ENCODE peak calls at places on chromosomes 6 and 20, in four cellular contexts. U, Y, I and A are unnamed samples. For H3K4me1, the result is how much of the 10 kb centered on the place peaks cover.

GRCh38 chr6:6969761-6970223 is 138.0 kb upstream of the RREB1 start:
- DNase-seq in Y (no peak), U (no peak), I (no peak), A (no peak)

GRCh38 chr6:134093007-134093573 is 40.7 kb upstream of the SLC2A12 start:
- DNase-seq in Y (no peak), I (no peak), U (no peak), A (no peak)

GRCh38 chr20:31918471-31919105 is 33.3 kb downstream of the PDRG1 start:
- DNase-seq in U (peak), Y (no peak), I (no peak), A (no peak)

GRCh38 chr6:103910018-103910417 is 949.7 kb downstream of the HACE1 start:
- DNase-seq in U (no peak), I (no peak), Y (no peak), A (no peak)

GRCh38 chr6:95519228-95520037 is 57.9 kb upstream of the MANEA start:
- DNase-seq in U (no peak), Y (no peak), I (no peak), A (no peak)

GRCh38 chr6:161048636-161049035 is 57.1 kb downstream of the MAP3K4 start:
- DNase-seq in I (no peak), Y (no peak), U (peak), A (no peak)

GRCh38 chr6:126040826-126041225 is 54.5 kb downstream of the TRMT11 start:
- DNase-seq in Y (no peak), I (no peak), U (peak), A (no peak)

GRCh38 chr6:44667668-44668390 is 280.3 kb downstream of the CDC5L start:
- DNase-seq in U (no peak), I (peak), Y (peak), A (no peak)

GRCh38 chr6:168163096-168163731 is 84.2 kb upstream of the FRMD1 start:
- DNase-seq in U (peak), Y (no peak), I (no peak), A (no peak)

GRCh38 chr20:42277203-42277602 is 659.0 kb upstream of the CHD6 start:
- DNase-seq in I (no peak), U (no peak), Y (no peak), A (no peak)

GRCh38 chr6:91505199-91505598 is 918.3 kb upstream of the MAP3K7 start:
- DNase-seq in I (no peak), U (no peak), Y (no peak), A (no peak)

GRCh38 chr6:35044145-35044745 is 96.9 kb downstream of the TCP11 start:
- DNase-seq in Y (no peak), U (no peak), I (no peak), A (no peak)

GRCh38 chr20:60294627-60295026 is 336.4 kb downstream of the CDH26 start:
- DNase-seq in Y (no peak), U (no peak), I (no peak), A (no peak)

GRCh38 chr6:13354331-13355042 is 26.1 kb upstream of the TBC1D7 start:
- DNase-seq in U (peak), I (peak), Y (no peak), A (no peak)

GRCh38 chr6:26021350-26022165 is 59.0 kb downstream of the TRIM38 start:
- DNase-seq in U (peak), I (peak), Y (no peak), A (peak)

GRCh38 chr6:105790635-105791034 is 295.5 kb upstream of the PRDM1 start:
- DNase-seq in I (no peak), U (no peak), Y (no peak), A (no peak)

GRCh38 chr6:157608221-157609075 is 214.6 kb upstream of the SNX9 start:
- DNase-seq in U (no peak), I (no peak), Y (no peak), A (no peak)

GRCh38 chr6:138104618-138105213 is 2.5 kb downstream of the PERP start:
- DNase-seq in U (no peak), Y (no peak), I (no peak), A (no peak)

GRCh38 chr20:22430154-22430745 is 154.1 kb downstream of the FOXA2 start:
- DNase-seq in Y (peak), U (no peak), I (no peak), A (no peak)

GRCh38 chr20:45948261-45948733 is 13.8 kb downstream of the PCIF1 start:
- DNase-seq in U (no peak), I (peak), Y (no peak), A (no peak)

GRCh38 chr6:167719920-167720319 is 106.8 kb upstream of the AFDN start:
- DNase-seq in I (no peak), Y (no peak), U (no peak), A (no peak)

GRCh38 chr6:56541736-56542366 is 100.8 kb downstream of the DST start:
- DNase-seq in Y (no peak), I (peak), U (no peak), A (no peak)

GRCh38 chr6:157669747-157670216 is 153.3 kb upstream of the SNX9 start:
- DNase-seq in Y (peak), I (no peak), U (peak), A (peak)

GRCh38 chr6:109473120-109473519 is 9.9 kb downstream of the ZBTB24 start:
- DNase-seq in U (no peak), I (no peak), Y (no peak), A (no peak)
- H3K4me1 ChIP-seq in U (under half), I (under half), Y (under half), A (under half)

DNA sequence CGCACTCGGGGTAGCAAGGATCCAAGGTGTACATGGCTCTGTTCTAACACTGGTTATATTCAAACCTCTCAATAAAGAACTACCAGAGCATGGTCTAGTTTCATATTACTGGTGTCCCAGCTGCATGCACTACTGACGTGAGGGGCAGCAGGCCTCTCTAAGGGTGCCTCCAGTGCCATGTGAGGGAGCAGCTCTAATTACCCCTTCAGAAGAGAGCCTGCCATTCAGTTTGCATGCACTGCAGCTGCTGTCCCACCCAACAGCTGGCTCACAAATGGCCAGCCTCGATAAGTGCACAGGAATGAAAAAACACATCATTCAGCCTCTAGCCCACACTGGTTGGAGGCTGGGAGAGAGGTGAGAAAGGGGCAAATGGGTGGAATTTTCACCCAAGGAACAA is 85.2 kb downstream of the SMLR1 start:
- DNase-seq in Y (no peak), I (no peak), U (no peak), A (no peak)
- H3K4me3 ChIP-seq in Y (no peak), I (no peak), U (no peak), A (no peak)

DNA sequence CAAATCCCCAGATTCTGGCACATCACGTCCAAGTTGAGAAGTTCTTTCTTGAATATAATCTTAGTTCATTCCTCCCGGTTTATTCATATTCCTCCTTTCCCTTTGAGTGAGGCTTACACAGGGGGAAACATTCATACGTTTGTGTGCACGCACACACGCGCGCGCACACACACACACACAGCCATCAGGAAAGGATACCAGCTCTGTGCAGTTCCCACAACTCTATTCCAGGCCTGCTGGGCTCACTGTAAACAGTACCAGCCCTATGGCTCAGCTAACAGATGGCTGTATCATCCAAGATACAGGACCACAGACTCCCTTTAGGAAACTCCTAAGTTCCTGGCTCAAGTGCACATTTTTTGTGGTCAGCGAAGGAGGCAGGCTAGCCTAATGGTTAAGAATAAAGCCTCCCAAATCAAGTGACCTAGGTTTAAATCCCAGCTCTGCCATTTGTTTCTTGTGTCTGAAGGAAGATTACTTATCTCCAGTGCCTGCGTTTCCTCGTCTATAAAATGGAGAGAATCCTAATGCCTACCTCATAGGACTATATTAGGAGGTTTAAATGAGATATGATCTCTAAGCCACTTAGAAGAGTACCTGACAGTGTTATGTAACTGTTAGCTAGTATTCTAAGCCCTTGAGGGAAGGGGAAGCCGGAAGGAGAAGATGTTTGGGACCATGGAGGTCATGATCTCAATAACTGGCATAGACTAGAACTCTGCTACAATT is 3.7 kb upstream of the TAF8 start:
- DNase-seq in Y (no peak), U (peak), I (no peak), A (no peak)
- H3K27ac ChIP-seq in Y (no peak), U (no peak), I (no peak), A (peak)

GRCh38 chr20:33846291-33846916 is 35.3 kb downstream of the CHMP4B start:
- DNase-seq in Y (no peak), U (peak), I (no peak), A (peak)
- H3K4me1 ChIP-seq in Y (under half), U (under half), I (under half), A (half or more)

GRCh38 chr6:113930183-113930582 is 40.8 kb downstream of the HDAC2 start:
- DNase-seq in I (no peak), U (no peak), Y (no peak), A (no peak)
- H3K4me3 ChIP-seq in I (no peak), U (no peak), Y (no peak), A (no peak)

GRCh38 chr6:82362868-82363267 is 749 bp upstream of the TPBG start:
- DNase-seq in I (no peak), U (peak), Y (no peak), A (no peak)
- H3K27ac ChIP-seq in I (no peak), U (peak), Y (no peak), A (no peak)

DNA sequence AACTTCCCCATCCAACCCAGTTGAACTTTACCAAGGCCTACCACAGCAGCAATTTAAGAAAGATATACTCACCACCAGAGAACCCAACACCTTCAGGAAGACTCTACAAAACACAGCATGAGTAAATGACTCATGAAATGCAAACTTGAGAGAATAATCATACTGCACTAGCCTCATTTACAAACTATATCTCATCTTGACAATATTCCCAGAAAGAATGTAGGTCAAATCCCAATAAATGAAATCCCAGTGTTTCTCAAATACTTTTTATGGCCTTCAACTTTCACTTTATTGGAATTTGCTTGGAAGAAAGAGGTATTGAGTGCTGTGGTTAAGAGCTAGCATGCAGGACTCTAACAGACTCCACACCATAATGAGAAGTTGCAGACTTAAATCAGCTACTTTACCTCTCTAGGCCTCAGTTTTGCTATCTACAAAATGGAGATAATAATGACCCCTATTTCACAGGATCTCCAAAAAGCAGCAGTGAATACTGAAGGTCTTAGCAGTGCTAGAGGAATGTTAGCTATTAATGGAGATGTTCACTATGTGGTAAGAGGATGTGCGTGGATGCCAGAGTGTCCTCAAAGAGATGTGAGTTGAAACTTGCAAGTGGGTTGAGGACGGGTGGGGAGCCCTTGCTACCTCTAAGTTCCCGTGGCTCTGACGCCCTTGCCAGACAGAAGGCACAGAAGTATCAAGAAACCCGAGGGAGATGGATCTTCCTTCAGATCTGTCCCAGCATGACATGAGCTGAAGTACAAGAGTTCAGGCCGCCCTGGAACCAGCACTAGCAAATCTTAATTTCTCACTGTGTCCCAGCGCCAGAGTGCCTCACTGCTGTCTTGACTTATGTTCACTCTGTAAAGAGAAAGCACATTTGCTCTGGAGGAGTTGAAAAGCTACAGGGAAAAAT is 59.7 kb downstream of the FYN start:
- DNase-seq in Y (no peak), I (no peak), U (peak), A (no peak)
- H3K4me1 ChIP-seq in Y (under half), I (half or more), U (under half), A (half or more)

GRCh38 chr6:17278289-17279061 is 2.7 kb upstream of the RBM24 start:
- DNase-seq in I (no peak), Y (no peak), U (peak), A (no peak)
- H3K4me3 ChIP-seq in I (no peak), Y (no peak), U (no peak), A (peak)

DNA sequence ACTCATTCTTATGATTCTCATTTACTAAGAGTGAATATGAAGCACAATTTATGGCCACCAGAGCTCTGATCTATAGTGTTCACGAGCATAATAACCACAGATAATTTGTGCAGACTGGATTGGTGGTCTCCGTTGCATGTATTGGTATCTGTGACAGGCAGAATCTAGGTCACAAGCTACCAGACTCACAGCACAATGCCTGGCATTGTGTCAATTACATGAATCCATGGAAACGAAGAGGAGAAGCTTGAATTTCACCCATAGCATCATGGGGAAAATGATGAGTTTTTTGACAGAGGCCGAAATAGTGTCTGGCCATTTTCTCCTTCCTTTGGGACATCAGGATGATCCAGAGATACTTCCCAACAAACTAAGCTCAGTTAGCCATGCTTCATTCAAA is 52.3 kb upstream of the TMEM170B start:
- DNase-seq in I (no peak), Y (no peak), U (no peak), A (no peak)
- H3K27ac ChIP-seq in I (no peak), Y (no peak), U (no peak), A (no peak)